ENCODE peak calls at places on chromosomes 2 and 18, in seven cellular contexts. K is GM12865, X is adrenal gland, B is nephron progenitor cell, Z is MM.1S, F is coronary artery, J is foreskin fibroblast. I is an unnamed sample.

GRCh38 chr2:222052934-222053367 is 245.8 kb downstream of the PAX3 start:
- DNase-seq in F (no peak), K (peak), Z (no peak), B (peak), X (no peak), J (no peak), I (no peak)

GRCh38 chr2:67694464-67694863 is 297.3 kb downstream of the ETAA1 start:
- DNase-seq in F (no peak), X (no peak), K (no peak), J (no peak), Z (peak), B (peak), I (no peak)

GRCh38 chr18:58666176-58666575 is 5.1 kb upstream of the MALT1 start:
- DNase-seq in Z (no peak), X (no peak), J (no peak), F (no peak), K (no peak), B (no peak), I (no peak)

GRCh38 chr2:70966681-70967080 is 11.7 kb upstream of the ANKRD53 start:
- DNase-seq in F (no peak), K (no peak), X (peak), J (no peak), B (no peak), Z (no peak), I (no peak)

GRCh38 chr2:152415811-152416210 is 80.8 kb downstream of the FMNL2 start:
- DNase-seq in F (no peak), J (no peak), X (no peak), B (no peak), K (no peak), Z (no peak), I (no peak)

GRCh38 chr2:234292205-234292954 is 204.5 kb downstream of the ARL4C start:
- DNase-seq in K (peak), Z (peak), J (no peak), F (no peak), B (no peak), X (no peak), I (peak)

GRCh38 chr2:118403658-118404451 is 315.6 kb downstream of the INSIG2 start:
- DNase-seq in Z (no peak), B (no peak), K (no peak), J (no peak), F (no peak), X (no peak), I (no peak)

GRCh38 chr2:201191132-201191875 is 8.4 kb downstream of the CASP10 start:
- DNase-seq in B (no peak), K (peak), J (no peak), Z (peak), F (no peak), X (no peak), I (no peak)

GRCh38 chr2:15458277-15458676 is 102.9 kb downstream of the NBAS start:
- DNase-seq in K (no peak), F (no peak), J (no peak), Z (no peak), B (no peak), X (no peak), I (no peak)

GRCh38 chr18:28684746-28685145 is 507.8 kb upstream of the CDH2 start:
- DNase-seq in X (no peak), F (no peak), B (no peak), K (no peak), J (peak), Z (no peak), I (no peak)

GRCh38 chr2:198100323-198100722 is 295.9 kb downstream of the PLCL1 start:
- DNase-seq in F (no peak), X (no peak), J (peak), B (no peak), K (no peak), Z (no peak), I (no peak)

GRCh38 chr18:56076735-56077134 is 488.7 kb upstream of the TCF4 start:
- DNase-seq in B (no peak), X (no peak), J (no peak), K (no peak), F (no peak), Z (no peak), I (no peak)

GRCh38 chr2:98072442-98072841 is 14.5 kb upstream of the VWA3B start:
- DNase-seq in B (no peak), F (no peak), K (no peak), Z (no peak), J (no peak), X (no peak), I (no peak)

GRCh38 chr2:130798472-130799221 is 38.1 kb upstream of the ARHGEF4 start:
- DNase-seq in Z (no peak), J (no peak), X (peak), B (peak), F (no peak), K (no peak), I (no peak)

GRCh38 chr2:191376981-191377629 is 131.9 kb downstream of the MYO1B start:
- DNase-seq in J (peak), X (peak), B (peak), K (peak), F (peak), Z (no peak), I (no peak)

GRCh38 chr2:105404736-105405135 is 5.9 kb upstream of the FHL2 start:
- DNase-seq in B (no peak), K (no peak), J (no peak), F (no peak), X (no peak), Z (no peak), I (no peak)

GRCh38 chr2:232873909-232874641 is 4.0 kb downstream of the SNORC start:
- DNase-seq in X (no peak), J (no peak), K (no peak), F (no peak), Z (no peak), B (no peak), I (no peak)

GRCh38 chr18:22800551-22800951 is 132.6 kb upstream of the RBBP8 start:
- DNase-seq in F (no peak), K (no peak), J (no peak), X (no peak), B (no peak), Z (no peak), I (no peak)

GRCh38 chr2:68662466-68662865 is 19.1 kb downstream of the PROKR1 start:
- DNase-seq in B (no peak), F (no peak), X (no peak), J (no peak), Z (no peak), K (no peak), I (no peak)

GRCh38 chr2:88658890-88659881 is 31.9 kb upstream of the EIF2AK3 start:
- DNase-seq in X (peak), K (no peak), F (no peak), B (no peak), Z (no peak), J (peak), I (no peak)

GRCh38 chr18:36179562-36180334 is 7.5 kb upstream of the MOCOS start:
- DNase-seq in K (no peak), B (no peak), Z (no peak), F (peak), J (peak), X (peak), I (no peak)

GRCh38 chr18:55731594-55732042 is 143.6 kb upstream of the TCF4 start:
- DNase-seq in K (peak), J (no peak), Z (no peak), F (no peak), X (no peak), B (no peak), I (no peak)

GRCh38 chr2:14756981-14757657 is 124.6 kb downstream of the LRATD1 start:
- DNase-seq in F (no peak), J (peak), X (peak), Z (no peak), B (no peak), K (no peak), I (no peak)

GRCh38 chr2:113068706-113069485 is 1.1 kb downstream of the IL1F10 start:
- DNase-seq in J (no peak), Z (no peak), K (no peak), X (no peak), F (no peak), B (no peak), I (no peak)

GRCh38 chr2:170292415-170292814 is 114.5 kb downstream of the MYO3B start:
- DNase-seq in K (no peak), Z (no peak), B (no peak), J (no peak), F (no peak), X (no peak), I (no peak)
- TF ChIP-seq CTCF in K (no peak), Z (no peak), B (no peak), J (no peak), F (no peak), X (no peak), I (no peak)

GRCh38 chr2:209459359-209459758 is 35.5 kb downstream of the MAP2 start:
- DNase-seq in J (no peak), X (no peak), K (no peak), F (no peak), Z (no peak), B (no peak), I (no peak)

GRCh38 chr2:209463835-209464234 is 40.0 kb downstream of the MAP2 start:
- DNase-seq in X (no peak), J (no peak), F (no peak), K (no peak), B (no peak), Z (no peak), I (no peak)

GRCh38 chr2:209460151-209460761 is 36.4 kb downstream of the MAP2 start:
- DNase-seq in X (no peak), Z (no peak), F (no peak), K (no peak), B (no peak), J (no peak), I (no peak)

GRCh38 chr2:209458018-209458979 is 34.5 kb downstream of the MAP2 start:
- DNase-seq in Z (no peak), X (no peak), F (no peak), K (no peak), B (no peak), J (no peak), I (no peak)

GRCh38 chr2:209463226-209463625 is 39.4 kb downstream of the MAP2 start:
- DNase-seq in X (no peak), F (no peak), K (peak), J (no peak), B (no peak), Z (no peak), I (no peak)
- TF ChIP-seq CTCF in X (peak), F (no peak), K (no peak), J (no peak), B (no peak), Z (peak), I (no peak)

GRCh38 chr2:22520337-22521288 is 864.4 kb upstream of the KLHL29 start:
- DNase-seq in Z (no peak), X (no peak), B (no peak), J (no peak), F (no peak), K (no peak), I (no peak)
- TF ChIP-seq CTCF in Z (no peak), X (no peak), B (no peak), J (no peak), F (no peak), K (no peak), I (no peak)

DNA sequence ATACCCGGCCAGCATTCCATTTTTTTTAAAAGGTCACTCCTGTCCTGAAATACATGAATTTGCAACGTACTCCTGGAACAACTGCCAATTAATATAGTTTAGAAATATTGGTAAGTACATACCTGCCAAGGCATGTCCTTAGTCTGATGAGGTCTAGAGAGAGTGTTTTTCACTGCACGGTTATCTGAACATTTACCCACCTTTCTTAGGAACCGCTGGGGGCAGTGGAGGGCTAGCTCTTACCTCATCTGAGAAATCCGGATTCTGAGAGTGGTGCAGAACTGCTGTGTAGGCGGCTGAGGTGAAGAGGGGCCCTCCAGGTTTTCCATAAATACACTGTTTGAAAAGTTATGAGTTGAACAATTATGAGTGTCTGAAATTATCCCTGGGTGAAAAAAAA is 133.1 kb upstream of the CCDC195 start:
- DNase-seq in F (no peak), J (no peak), B (no peak), K (no peak), X (no peak), Z (no peak), I (no peak)
- TF ChIP-seq CTCF in F (no peak), J (no peak), B (no peak), K (no peak), X (no peak), Z (no peak), I (peak)

DNA sequence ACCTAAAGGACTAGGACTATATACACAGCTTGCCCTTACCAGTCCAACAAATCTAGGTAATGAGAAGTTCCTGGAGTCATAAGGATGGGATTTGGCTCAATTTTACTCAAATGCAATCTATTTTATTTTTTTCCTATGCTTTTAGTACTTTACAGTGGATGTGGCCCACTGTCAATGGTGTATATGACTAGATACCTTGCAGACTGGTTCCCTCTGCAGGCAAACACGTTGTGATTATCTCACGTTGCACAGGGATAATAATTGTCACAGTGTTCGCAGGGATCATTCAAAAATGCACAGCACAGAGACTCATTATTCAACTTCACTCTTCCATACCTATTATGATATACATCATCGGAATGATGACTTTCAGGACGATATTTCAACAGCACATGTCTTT is 359.7 kb downstream of the MBD2 start:
- DNase-seq in B (no peak), K (no peak), Z (no peak), F (no peak), X (no peak), J (no peak), I (no peak)
- TF ChIP-seq CTCF in B (no peak), K (no peak), Z (no peak), F (no peak), X (no peak), J (no peak), I (no peak)